ENCODE peak calls at places on chromosomes 6 and 20, in eight cellular contexts. One of them, this sample, is unnamed.

GRCh38 chr6:98824907-98825601 is 9.3 kb upstream of the POU3F2 start:
- DNase-seq in CD4-positive, alpha-beta T cell: no peak
- DNase-seq in astrocyte of the spinal cord: no peak
- DNase-seq in epithelial cell of proximal tubule: no peak
- DNase-seq in neural crest cell: no peak
- DNase-seq in NB4: no peak
- DNase-seq in heart left ventricle: no peak
- DNase-seq in PC-3: no peak
- DNase-seq in this sample: no peak

GRCh38 chr6:133262804-133263203 is 21.6 kb downstream of the EYA4 start:
- DNase-seq in CD4-positive, alpha-beta T cell: no peak
- DNase-seq in astrocyte of the spinal cord: no peak
- DNase-seq in epithelial cell of proximal tubule: no peak
- DNase-seq in neural crest cell: no peak
- DNase-seq in NB4: no peak
- DNase-seq in heart left ventricle: peak
- DNase-seq in PC-3: no peak
- DNase-seq in this sample: no peak

GRCh38 chr6:118869350-118869749 is 24.6 kb upstream of the ASF1A start:
- DNase-seq in CD4-positive, alpha-beta T cell: no peak
- DNase-seq in astrocyte of the spinal cord: peak
- DNase-seq in epithelial cell of proximal tubule: no peak
- DNase-seq in neural crest cell: no peak
- DNase-seq in NB4: no peak
- DNase-seq in heart left ventricle: no peak
- DNase-seq in PC-3: peak
- DNase-seq in this sample: no peak

GRCh38 chr6:44255848-44256247 is 1.5 kb downstream of the SLC35B2 start:
- DNase-seq in CD4-positive, alpha-beta T cell: no peak
- DNase-seq in astrocyte of the spinal cord: no peak
- DNase-seq in epithelial cell of proximal tubule: no peak
- DNase-seq in neural crest cell: no peak
- DNase-seq in NB4: peak
- DNase-seq in heart left ventricle: no peak
- DNase-seq in PC-3: no peak
- DNase-seq in this sample: no peak

GRCh38 chr20:46709459-46710148 is at the start of gene SLC2A10:
- DNase-seq in CD4-positive, alpha-beta T cell: no peak
- DNase-seq in astrocyte of the spinal cord: peak
- DNase-seq in epithelial cell of proximal tubule: no peak
- DNase-seq in neural crest cell: peak
- DNase-seq in NB4: peak
- DNase-seq in heart left ventricle: peak
- DNase-seq in PC-3: peak
- DNase-seq in this sample: no peak

GRCh38 chr20:39968495-39968894 is 720.5 kb downstream of the MAFB start:
- DNase-seq in CD4-positive, alpha-beta T cell: no peak
- DNase-seq in astrocyte of the spinal cord: no peak
- DNase-seq in epithelial cell of proximal tubule: no peak
- DNase-seq in neural crest cell: no peak
- DNase-seq in NB4: no peak
- DNase-seq in heart left ventricle: no peak
- DNase-seq in PC-3: no peak
- DNase-seq in this sample: no peak

GRCh38 chr6:30876039-30876730 is 8.1 kb upstream of the DDR1 start:
- DNase-seq in CD4-positive, alpha-beta T cell: no peak
- DNase-seq in astrocyte of the spinal cord: peak
- DNase-seq in epithelial cell of proximal tubule: no peak
- DNase-seq in neural crest cell: no peak
- DNase-seq in NB4: no peak
- DNase-seq in heart left ventricle: no peak
- DNase-seq in PC-3: peak
- DNase-seq in this sample: peak

GRCh38 chr20:31695849-31696804 is 26.5 kb downstream of the BCL2L1 start:
- DNase-seq in CD4-positive, alpha-beta T cell: no peak
- DNase-seq in astrocyte of the spinal cord: peak
- DNase-seq in epithelial cell of proximal tubule: peak
- DNase-seq in neural crest cell: no peak
- DNase-seq in NB4: no peak
- DNase-seq in heart left ventricle: peak
- DNase-seq in PC-3: peak
- DNase-seq in this sample: no peak

GRCh38 chr20:47133809-47134456 is 222.6 kb downstream of the ZMYND8 start:
- DNase-seq in CD4-positive, alpha-beta T cell: no peak
- DNase-seq in astrocyte of the spinal cord: peak
- DNase-seq in epithelial cell of proximal tubule: no peak
- DNase-seq in neural crest cell: no peak
- DNase-seq in NB4: no peak
- DNase-seq in heart left ventricle: no peak
- DNase-seq in PC-3: peak
- DNase-seq in this sample: no peak

GRCh38 chr6:168150551-168151444 is 71.8 kb upstream of the FRMD1 start:
- DNase-seq in CD4-positive, alpha-beta T cell: no peak
- DNase-seq in astrocyte of the spinal cord: no peak
- DNase-seq in epithelial cell of proximal tubule: no peak
- DNase-seq in neural crest cell: peak
- DNase-seq in NB4: no peak
- DNase-seq in heart left ventricle: no peak
- DNase-seq in PC-3: peak
- DNase-seq in this sample: no peak

GRCh38 chr6:15996030-15996429 is 132.9 kb upstream of the MYLIP start:
- DNase-seq in CD4-positive, alpha-beta T cell: no peak
- DNase-seq in astrocyte of the spinal cord: no peak
- DNase-seq in epithelial cell of proximal tubule: no peak
- DNase-seq in neural crest cell: no peak
- DNase-seq in NB4: peak
- DNase-seq in heart left ventricle: no peak
- DNase-seq in PC-3: peak
- DNase-seq in this sample: no peak

GRCh38 chr20:53282217-53282955 is 310.2 kb downstream of the TSHZ2 start:
- DNase-seq in CD4-positive, alpha-beta T cell: no peak
- DNase-seq in astrocyte of the spinal cord: no peak
- DNase-seq in epithelial cell of proximal tubule: no peak
- DNase-seq in neural crest cell: no peak
- DNase-seq in NB4: no peak
- DNase-seq in heart left ventricle: no peak
- DNase-seq in PC-3: no peak
- DNase-seq in this sample: no peak

GRCh38 chr6:422423-423061 is 31.0 kb downstream of the IRF4 start:
- DNase-seq in CD4-positive, alpha-beta T cell: no peak
- DNase-seq in astrocyte of the spinal cord: peak
- DNase-seq in epithelial cell of proximal tubule: peak
- DNase-seq in neural crest cell: no peak
- DNase-seq in NB4: peak
- DNase-seq in heart left ventricle: no peak
- DNase-seq in PC-3: peak
- DNase-seq in this sample: peak

GRCh38 chr6:80605165-80605989 is 498.9 kb downstream of the BCKDHB start:
- DNase-seq in CD4-positive, alpha-beta T cell: no peak
- DNase-seq in astrocyte of the spinal cord: peak
- DNase-seq in epithelial cell of proximal tubule: no peak
- DNase-seq in neural crest cell: peak
- DNase-seq in NB4: peak
- DNase-seq in heart left ventricle: no peak
- DNase-seq in PC-3: peak
- DNase-seq in this sample: no peak

GRCh38 chr6:111087871-111088667 is 766 bp downstream of the SLC16A10 start:
- DNase-seq in CD4-positive, alpha-beta T cell: peak
- DNase-seq in astrocyte of the spinal cord: no peak
- DNase-seq in epithelial cell of proximal tubule: no peak
- DNase-seq in neural crest cell: peak
- DNase-seq in NB4: peak
- DNase-seq in heart left ventricle: no peak
- DNase-seq in PC-3: no peak
- DNase-seq in this sample: no peak

GRCh38 chr20:64156886-64157875 is 7.1 kb upstream of the MYT1 start:
- DNase-seq in CD4-positive, alpha-beta T cell: no peak
- DNase-seq in astrocyte of the spinal cord: no peak
- DNase-seq in epithelial cell of proximal tubule: no peak
- DNase-seq in neural crest cell: no peak
- DNase-seq in NB4: no peak
- DNase-seq in heart left ventricle: no peak
- DNase-seq in PC-3: no peak
- DNase-seq in this sample: no peak

GRCh38 chr6:154923199-154923869 is 71.8 kb upstream of the TIAM2 start:
- DNase-seq in CD4-positive, alpha-beta T cell: no peak
- DNase-seq in astrocyte of the spinal cord: peak
- DNase-seq in epithelial cell of proximal tubule: no peak
- DNase-seq in neural crest cell: no peak
- DNase-seq in NB4: no peak
- DNase-seq in heart left ventricle: no peak
- DNase-seq in PC-3: no peak
- DNase-seq in this sample: no peak

GRCh38 chr6:169966312-169967181 is 215.1 kb downstream of the ERMARD start:
- DNase-seq in CD4-positive, alpha-beta T cell: no peak
- DNase-seq in astrocyte of the spinal cord: no peak
- DNase-seq in epithelial cell of proximal tubule: no peak
- DNase-seq in neural crest cell: no peak
- DNase-seq in NB4: peak
- DNase-seq in heart left ventricle: no peak
- DNase-seq in PC-3: no peak
- DNase-seq in this sample: no peak

GRCh38 chr6:50056242-50056641 is 6.5 kb upstream of the DEFB112 start:
- DNase-seq in CD4-positive, alpha-beta T cell: no peak
- DNase-seq in astrocyte of the spinal cord: no peak
- DNase-seq in epithelial cell of proximal tubule: no peak
- DNase-seq in neural crest cell: no peak
- DNase-seq in NB4: no peak
- DNase-seq in heart left ventricle: no peak
- DNase-seq in PC-3: no peak
- DNase-seq in this sample: no peak

DNA sequence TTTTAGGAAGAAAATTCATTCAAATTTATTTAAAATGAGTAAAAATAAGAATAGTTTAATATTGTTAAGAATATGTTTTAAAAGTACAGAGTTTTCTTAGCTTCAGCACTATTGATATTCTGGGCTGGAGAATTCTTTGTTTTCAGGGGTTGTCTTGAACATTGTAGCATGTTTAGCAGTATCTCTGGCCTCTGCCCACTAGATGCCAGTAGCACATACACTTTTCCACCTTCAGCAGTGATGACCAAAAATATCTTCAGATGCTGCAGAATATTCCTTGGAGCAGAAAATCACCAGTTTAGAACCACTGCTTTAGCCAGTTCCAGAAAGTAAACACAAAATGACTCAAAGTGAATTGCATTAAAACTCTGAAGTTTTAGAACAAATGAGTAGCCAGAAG is 19.4 kb upstream of the SDHAF4 start:
- DNase-seq in CD4-positive, alpha-beta T cell: no peak
- DNase-seq in astrocyte of the spinal cord: peak
- DNase-seq in epithelial cell of proximal tubule: no peak
- DNase-seq in neural crest cell: no peak
- DNase-seq in NB4: peak
- DNase-seq in heart left ventricle: no peak
- DNase-seq in PC-3: peak
- DNase-seq in this sample: no peak
- TF ChIP-seq CTCF in CD4-positive, alpha-beta T cell: peak
- TF ChIP-seq CTCF in astrocyte of the spinal cord: peak
- TF ChIP-seq CTCF in epithelial cell of proximal tubule: peak
- TF ChIP-seq CTCF in neural crest cell: peak
- TF ChIP-seq CTCF in NB4: peak
- TF ChIP-seq CTCF in heart left ventricle: peak
- TF ChIP-seq CTCF in PC-3: peak
- TF ChIP-seq CTCF in this sample: peak

DNA sequence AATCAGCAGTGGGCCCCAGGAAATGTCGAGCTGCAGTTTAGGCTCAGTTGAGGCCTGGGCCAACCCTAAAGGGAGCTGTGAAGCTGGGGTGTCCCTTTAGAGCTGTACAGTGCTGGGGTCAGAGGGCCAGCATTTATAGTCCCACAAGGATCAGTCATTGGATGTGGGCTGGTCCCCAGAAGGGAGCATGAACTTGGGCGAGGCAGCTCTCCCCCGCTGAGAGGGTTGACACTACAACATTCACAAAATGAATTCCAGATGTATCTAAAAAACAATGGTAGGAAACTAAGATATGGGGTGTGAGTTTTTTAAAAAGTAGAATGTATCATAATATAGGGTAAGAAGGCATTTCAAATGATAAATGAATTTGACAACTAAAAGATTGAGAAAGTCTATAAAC is 29.8 kb upstream of the TMX4 start:
- DNase-seq in CD4-positive, alpha-beta T cell: no peak
- DNase-seq in astrocyte of the spinal cord: no peak
- DNase-seq in epithelial cell of proximal tubule: no peak
- DNase-seq in neural crest cell: no peak
- DNase-seq in NB4: no peak
- DNase-seq in heart left ventricle: no peak
- DNase-seq in PC-3: no peak
- DNase-seq in this sample: no peak
- TF ChIP-seq CTCF in CD4-positive, alpha-beta T cell: no peak
- TF ChIP-seq CTCF in astrocyte of the spinal cord: no peak
- TF ChIP-seq CTCF in epithelial cell of proximal tubule: no peak
- TF ChIP-seq CTCF in neural crest cell: no peak
- TF ChIP-seq CTCF in NB4: no peak
- TF ChIP-seq CTCF in heart left ventricle: no peak
- TF ChIP-seq CTCF in PC-3: no peak
- TF ChIP-seq CTCF in this sample: no peak

GRCh38 chr20:9467995-9468394 is 46.4 kb upstream of the LAMP5 start:
- DNase-seq in CD4-positive, alpha-beta T cell: no peak
- DNase-seq in astrocyte of the spinal cord: no peak
- DNase-seq in epithelial cell of proximal tubule: no peak
- DNase-seq in neural crest cell: no peak
- DNase-seq in NB4: peak
- DNase-seq in heart left ventricle: no peak
- DNase-seq in PC-3: peak
- DNase-seq in this sample: no peak
- TF ChIP-seq CTCF in CD4-positive, alpha-beta T cell: no peak
- TF ChIP-seq CTCF in astrocyte of the spinal cord: peak
- TF ChIP-seq CTCF in epithelial cell of proximal tubule: peak
- TF ChIP-seq CTCF in neural crest cell: peak
- TF ChIP-seq CTCF in NB4: peak
- TF ChIP-seq CTCF in heart left ventricle: peak
- TF ChIP-seq CTCF in PC-3: peak
- TF ChIP-seq CTCF in this sample: peak

DNA sequence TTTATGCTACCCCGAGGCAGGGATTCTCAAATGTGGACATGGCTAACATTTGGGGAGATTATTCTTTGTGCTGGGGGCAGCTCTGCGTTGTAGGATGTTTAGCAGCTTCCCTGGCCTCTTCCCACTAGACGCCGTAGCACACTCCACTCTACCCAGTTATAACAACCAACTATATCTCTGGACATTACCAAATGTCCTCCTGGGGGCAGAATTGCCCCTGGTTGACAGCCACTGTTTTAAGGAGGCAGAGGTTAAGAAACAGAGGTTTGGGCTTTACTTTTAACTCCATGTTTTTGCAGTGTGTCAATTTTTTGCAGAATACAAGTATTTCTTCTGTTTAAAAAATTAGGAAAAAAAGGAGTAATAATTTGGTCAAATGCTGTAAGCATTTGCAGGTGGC is 56.2 kb upstream of the BMP6 start:
- DNase-seq in CD4-positive, alpha-beta T cell: no peak
- DNase-seq in astrocyte of the spinal cord: no peak
- DNase-seq in epithelial cell of proximal tubule: no peak
- DNase-seq in neural crest cell: no peak
- DNase-seq in NB4: peak
- DNase-seq in heart left ventricle: no peak
- DNase-seq in PC-3: peak
- DNase-seq in this sample: no peak
- TF ChIP-seq CTCF in CD4-positive, alpha-beta T cell: no peak
- TF ChIP-seq CTCF in astrocyte of the spinal cord: no peak
- TF ChIP-seq CTCF in epithelial cell of proximal tubule: peak
- TF ChIP-seq CTCF in neural crest cell: no peak
- TF ChIP-seq CTCF in NB4: peak
- TF ChIP-seq CTCF in heart left ventricle: no peak
- TF ChIP-seq CTCF in PC-3: peak
- TF ChIP-seq CTCF in this sample: no peak

This sample was measured in retinal pigment epithelial cell.